ENCODE peak calls at places on chromosomes 4 and X, in five cellular contexts. I, F, S, R and Y are unnamed samples.

GRCh38 chrX:16202943-16203342 is 35.7 kb downstream of the MAGEB17 start:
- DNase-seq in I (no peak), R (no peak), F (no peak), S (no peak), Y (no peak)

GRCh38 chrX:28015993-28016392 is 34.7 kb upstream of the DCAF8L1 start:
- DNase-seq in S (no peak), F (no peak), I (no peak), R (no peak), Y (no peak)

GRCh38 chr4:2570551-2571222 is 34.2 kb downstream of the FAM193A start:
- DNase-seq in S (peak; percentile 30), R (no peak), I (no peak), F (no peak), Y (no peak)

GRCh38 chr4:89245459-89245858 is 62.1 kb downstream of the GPRIN3 start:
- DNase-seq in I (no peak), R (peak; percentile 1), S (no peak), F (no peak), Y (no peak)

GRCh38 chr4:142475663-142476062 is 370.4 kb downstream of the INPP4B start:
- DNase-seq in I (no peak), F (no peak), S (no peak), R (no peak), Y (no peak)

GRCh38 chrX:44874481-44875184 is 1.6 kb downstream of the KDM6A start:
- DNase-seq in R (no peak), I (peak; percentile 75), S (no peak), F (no peak), Y (peak; percentile 77)

GRCh38 chr4:121711263-121712000 is 14.7 kb upstream of the ANXA5 start:
- DNase-seq in I (peak; percentile 91), R (peak; percentile 70), S (no peak), F (peak; percentile 84), Y (peak; percentile 65)

GRCh38 chr4:3686746-3687145 is 79.4 kb upstream of the ADRA2C start:
- DNase-seq in I (no peak), R (no peak), S (no peak), F (no peak), Y (peak; percentile 72)

GRCh38 chrX:148878371-148878770 is 378.0 kb downstream of the AFF2 start:
- DNase-seq in R (no peak), S (no peak), I (no peak), F (no peak), Y (no peak)

GRCh38 chr4:76987153-76987562 is 37.6 kb downstream of the SEPTIN11 start:
- DNase-seq in I (no peak), F (no peak), S (no peak), R (no peak), Y (no peak)

GRCh38 chrX:46376246-46376885 is 168.9 kb downstream of the ZNF674 start:
- DNase-seq in R (peak; percentile 57), F (no peak), I (peak; percentile 2), S (no peak), Y (no peak)

GRCh38 chr4:155025762-155026457 is 182.5 kb upstream of the NPY2R start:
- DNase-seq in S (no peak), R (peak; percentile 48), I (peak; percentile 44), F (peak; percentile 83), Y (no peak)

GRCh38 chrX:40169193-40170086 is 71.7 kb upstream of the BCOR start:
- DNase-seq in F (peak; percentile 73), S (no peak), I (peak; percentile 87), R (peak; percentile 70), Y (peak; percentile 83)

GRCh38 chr4:138910201-138910913 is 105.2 kb upstream of the NOCT start:
- DNase-seq in S (no peak), F (no peak), I (no peak), R (no peak), Y (peak; percentile 52)

GRCh38 chrX:3129256-3129655 is 88.0 kb downstream of the ARSF start:
- DNase-seq in S (no peak), I (no peak), R (no peak), F (no peak), Y (no peak)

GRCh38 chrX:39758791-39759525 is 338.8 kb downstream of the BCOR start:
- DNase-seq in R (no peak), F (no peak), S (no peak), I (no peak), Y (no peak)

GRCh38 chr4:211033-211511 is 86.8 kb downstream of the ZNF718 start:
- DNase-seq in I (no peak), S (peak; percentile 28), R (no peak), F (no peak), Y (no peak)

GRCh38 chr4:213971-214370 is 89.7 kb downstream of the ZNF718 start:
- DNase-seq in S (no peak), I (no peak), R (no peak), F (no peak), Y (no peak)

GRCh38 chr4:217891-218290 is 87.4 kb downstream of the ZNF732 start:
- DNase-seq in I (no peak), F (no peak), S (no peak), R (no peak), Y (no peak)

GRCh38 chr4:212438-213174 is 88.3 kb downstream of the ZNF718 start:
- DNase-seq in R (no peak), S (no peak), F (peak; percentile 73), I (peak; percentile 34), Y (peak; percentile 90)
- TF ChIP-seq GABPA in R (no peak), S (no peak), F (no peak), I (peak; percentile 13), Y (no peak)

GRCh38 chr4:153258750-153259149 is 54.5 kb downstream of the TRIM2 start:
- DNase-seq in F (no peak), R (no peak), S (no peak), I (no peak), Y (no peak)

GRCh38 chr4:153260553-153261306 is 56.5 kb downstream of the TRIM2 start:
- DNase-seq in I (no peak), R (no peak), S (no peak), F (no peak), Y (peak; percentile 51)

GRCh38 chr4:153257966-153258365 is 53.7 kb downstream of the TRIM2 start:
- DNase-seq in S (no peak), R (no peak), I (no peak), F (no peak), Y (peak; percentile 54)

GRCh38 chr4:153260152-153260551 is 55.9 kb downstream of the TRIM2 start:
- DNase-seq in R (no peak), I (no peak), S (no peak), F (no peak), Y (no peak)

GRCh38 chr4:153259679-153260078 is 55.4 kb downstream of the TRIM2 start:
- DNase-seq in F (no peak), I (no peak), S (no peak), R (no peak), Y (no peak)
- H3K4me2 ChIP-seq in F (peak overlapping the region; percentile 74), I (no peak overlapping the region), S (no peak overlapping the region), R (no peak overlapping the region), Y (peak overlapping the region; percentile 73)

GRCh38 chrX:80511969-80512760 is 91.9 kb downstream of the TENT5D start:
- DNase-seq in F (no peak), S (no peak), I (peak; percentile 87), R (no peak), Y (no peak)

GRCh38 chrX:80512924-80513323 is 92.7 kb downstream of the TENT5D start:
- DNase-seq in S (no peak), F (no peak), I (peak; percentile 19), R (no peak), Y (no peak)

GRCh38 chrX:80513620-80514019 is 93.4 kb downstream of the TENT5D start:
- DNase-seq in R (no peak), I (peak; percentile 20), S (no peak), F (no peak), Y (no peak)
- TF ChIP-seq GABPA in R (no peak), I (no peak), S (no peak), F (no peak), Y (no peak)

GRCh38 chr4:56655209-56655626 is 25.9 kb downstream of the HOPX start:
- DNase-seq in S (no peak), F (no peak), I (no peak), R (no peak), Y (peak; percentile 77)
- H3K4me2 ChIP-seq in S (peak overlapping the region; percentile 64), F (peak overlapping the region; percentile 90), I (no peak overlapping the region), R (no peak overlapping the region), Y (peak overlapping the region; percentile 99)

GRCh38 chr4:16129336-16129735 is 45.5 kb upstream of the PROM1 start:
- DNase-seq in F (no peak), S (no peak), R (peak; percentile 91), I (no peak), Y (peak; percentile 80)
- TF ChIP-seq GABPA in F (no peak), S (no peak), R (no peak), I (no peak), Y (no peak)

GRCh38 chr4:83205760-83206159 is 78.8 kb downstream of the COQ2 start:
- DNase-seq in S (no peak), R (no peak), I (no peak), F (no peak), Y (no peak)

GRCh38 chr4:83207497-83208105 is 77.0 kb downstream of the COQ2 start:
- DNase-seq in S (no peak), F (no peak), I (no peak), R (no peak), Y (no peak)

GRCh38 chr4:83212041-83212851 is 72.4 kb downstream of the COQ2 start:
- DNase-seq in F (no peak), R (no peak), S (peak; percentile 90), I (no peak), Y (no peak)

GRCh38 chr4:83208371-83208770 is 76.2 kb downstream of the COQ2 start:
- DNase-seq in F (no peak), I (no peak), R (no peak), S (no peak), Y (no peak)

GRCh38 chr4:83208776-83209365 is 75.7 kb downstream of the COQ2 start:
- DNase-seq in I (no peak), F (no peak), R (no peak), S (no peak), Y (no peak)
- H3K4me2 ChIP-seq in I (no peak overlapping the region), F (no peak overlapping the region), R (no peak overlapping the region), S (no peak overlapping the region), Y (no peak overlapping the region)

GRCh38 chr4:135838889-135839288 is 1637.3 kb upstream of the PABPC4L start:
- DNase-seq in R (no peak), F (no peak), I (no peak), S (no peak), Y (no peak)
- TF ChIP-seq GABPA in R (no peak), F (no peak), I (no peak), S (no peak), Y (no peak)

GRCh38 chr4:20251796-20252655 is at the start of gene SLIT2:
- DNase-seq in F (peak; percentile 93), I (peak; percentile 18), R (peak; percentile 47), S (no peak), Y (peak; percentile 96)
- H3K4me2 ChIP-seq in F (peak within 1 kb of the TSS; percentile 99), I (no peak within 1 kb of the TSS), R (peak within 1 kb of the TSS; percentile 70), S (no peak within 1 kb of the TSS), Y (peak within 1 kb of the TSS; percentile 98)